ENCODE peak calls at places on chromosome 13, in nine cellular contexts. Z, E, O, B, K, S, Y, G and R are unnamed samples.

GRCh38 chr13:53920916-53921315 is 892.3 kb downstream of the OLFM4 start:
- DNase-seq in Z (no peak), E (no peak), O (no peak), B (no peak), K (no peak), S (no peak), Y (no peak), G (no peak), R (no peak)

GRCh38 chr13:99495478-99496321 is 5.6 kb upstream of the TM9SF2 start:
- DNase-seq in Z (no peak), E (no peak), O (no peak), B (no peak), K (no peak), S (peak), Y (no peak), G (no peak), R (peak)

GRCh38 chr13:74839656-74840055 is 642.3 kb downstream of the TBC1D4 start:
- DNase-seq in Z (no peak), E (no peak), O (no peak), B (no peak), K (no peak), S (no peak), Y (peak), G (no peak), R (no peak)

GRCh38 chr13:49587311-49587847 is 2.0 kb upstream of the RCBTB1 start:
- DNase-seq in Z (no peak), E (no peak), O (no peak), B (no peak), K (no peak), S (peak), Y (peak), G (no peak), R (no peak)

GRCh38 chr13:100439247-100439955 is 149.2 kb downstream of the GGACT start:
- DNase-seq in Z (peak), E (no peak), O (no peak), B (no peak), K (no peak), S (no peak), Y (no peak), G (no peak), R (no peak)

GRCh38 chr13:31909889-31910551 is 121.6 kb upstream of the FRY start:
- DNase-seq in Z (peak), E (peak), O (peak), B (peak), K (peak), S (peak), Y (peak), G (no peak), R (peak)

GRCh38 chr13:76425930-76426329 is 460.3 kb downstream of the KCTD12 start:
- DNase-seq in Z (no peak), E (no peak), O (no peak), B (no peak), K (no peak), S (peak), Y (peak), G (no peak), R (no peak)

GRCh38 chr13:96968027-96968426 is 26.2 kb downstream of the OXGR1 start:
- DNase-seq in Z (no peak), E (no peak), O (no peak), B (no peak), K (no peak), S (no peak), Y (no peak), G (no peak), R (no peak)

GRCh38 chr13:32527151-32527550 is 11.4 kb downstream of the N4BP2L2 start:
- DNase-seq in Z (no peak), E (no peak), O (no peak), B (no peak), K (no peak), S (no peak), Y (no peak), G (no peak), R (no peak)

GRCh38 chr13:20118268-20119140 is 42.3 kb downstream of the GJA3 start:
- DNase-seq in Z (peak), E (no peak), O (peak), B (peak), K (no peak), S (peak), Y (no peak), G (peak), R (peak)

GRCh38 chr13:95185851-95186250 is 115.4 kb downstream of the ABCC4 start:
- DNase-seq in Z (no peak), E (no peak), O (no peak), B (no peak), K (no peak), S (no peak), Y (no peak), G (no peak), R (peak)

GRCh38 chr13:110445722-110446569 is 115.6 kb downstream of the RAB20 start:
- DNase-seq in Z (no peak), E (no peak), O (no peak), B (no peak), K (no peak), S (peak), Y (peak), G (no peak), R (peak)

GRCh38 chr13:51801631-51802099 is 2.3 kb downstream of the DHRS12 start:
- DNase-seq in Z (peak), E (no peak), O (no peak), B (peak), K (no peak), S (no peak), Y (no peak), G (no peak), R (no peak)

DNA sequence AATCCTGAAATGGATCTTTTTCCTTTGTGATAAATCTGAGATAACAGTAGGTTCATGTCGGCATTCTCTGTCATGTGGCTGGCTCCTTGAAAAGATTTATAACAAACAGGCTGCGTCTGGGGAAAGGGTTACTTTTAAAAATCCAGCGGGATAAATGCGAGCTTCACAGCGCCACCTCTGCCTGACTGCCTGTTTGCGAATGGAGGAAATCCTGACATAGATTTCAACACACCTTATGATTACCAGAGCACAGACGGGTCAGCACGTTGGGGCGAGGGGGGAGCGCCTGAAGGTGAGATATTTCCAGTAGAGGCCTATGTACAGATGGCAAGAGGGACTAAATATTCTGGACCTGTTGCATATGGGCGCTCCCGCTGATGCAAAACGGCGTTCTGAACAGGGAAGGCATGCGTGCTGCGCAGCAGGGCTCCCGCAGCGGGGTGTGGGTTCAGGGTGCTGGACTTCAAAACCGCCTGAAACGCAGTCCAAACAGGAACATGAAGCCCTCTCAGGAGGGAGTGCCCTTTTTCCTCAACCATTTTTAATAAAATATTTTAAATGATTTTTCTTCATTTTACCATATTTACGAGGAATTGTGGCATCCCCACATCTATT is 445.3 kb upstream of the SGCG start:
- DNase-seq in Z (peak), E (no peak), O (peak), B (no peak), K (no peak), S (no peak), Y (no peak), G (no peak), R (no peak)
- H3K4me3 ChIP-seq in Z (no peak), E (no peak), O (peak), B (no peak), K (no peak), S (no peak), Y (no peak), G (no peak), R (no peak)

GRCh38 chr13:84940801-84941200 is 858.4 kb downstream of the SLITRK6 start:
- DNase-seq in Z (no peak), E (no peak), O (no peak), B (no peak), K (no peak), S (no peak), Y (no peak), G (no peak), R (no peak)

GRCh38 chr13:84946144-84946543 is 853.1 kb downstream of the SLITRK6 start:
- DNase-seq in Z (no peak), E (no peak), O (no peak), B (no peak), K (no peak), S (no peak), Y (no peak), G (no peak), R (no peak)

GRCh38 chr13:84940167-84940566 is 859.1 kb downstream of the SLITRK6 start:
- DNase-seq in Z (no peak), E (no peak), O (no peak), B (no peak), K (no peak), S (no peak), Y (no peak), G (no peak), R (no peak)
- TF ChIP-seq CTCF in Z (no peak), E (no peak), O (no peak), B (no peak), K (no peak), S (no peak), Y (no peak), G (no peak), R (no peak)

GRCh38 chr13:21326155-21327030 is 132.7 kb downstream of the ZDHHC20 start:
- DNase-seq in Z (peak), E (no peak), O (peak), B (no peak), K (no peak), S (peak), Y (peak), G (peak), R (no peak)
- H3K4me3 ChIP-seq in Z (peak), E (no peak), O (peak), B (no peak), K (no peak), S (peak), Y (peak), G (peak), R (peak)

GRCh38 chr13:90420683-90421082 is 926.8 kb upstream of the MIR17HG start:
- DNase-seq in Z (no peak), E (no peak), O (no peak), B (no peak), K (no peak), S (peak), Y (peak), G (no peak), R (no peak)
- TF ChIP-seq CTCF in Z (no peak), E (no peak), O (peak), B (no peak), K (peak), S (peak), Y (peak), G (peak), R (no peak)

DNA sequence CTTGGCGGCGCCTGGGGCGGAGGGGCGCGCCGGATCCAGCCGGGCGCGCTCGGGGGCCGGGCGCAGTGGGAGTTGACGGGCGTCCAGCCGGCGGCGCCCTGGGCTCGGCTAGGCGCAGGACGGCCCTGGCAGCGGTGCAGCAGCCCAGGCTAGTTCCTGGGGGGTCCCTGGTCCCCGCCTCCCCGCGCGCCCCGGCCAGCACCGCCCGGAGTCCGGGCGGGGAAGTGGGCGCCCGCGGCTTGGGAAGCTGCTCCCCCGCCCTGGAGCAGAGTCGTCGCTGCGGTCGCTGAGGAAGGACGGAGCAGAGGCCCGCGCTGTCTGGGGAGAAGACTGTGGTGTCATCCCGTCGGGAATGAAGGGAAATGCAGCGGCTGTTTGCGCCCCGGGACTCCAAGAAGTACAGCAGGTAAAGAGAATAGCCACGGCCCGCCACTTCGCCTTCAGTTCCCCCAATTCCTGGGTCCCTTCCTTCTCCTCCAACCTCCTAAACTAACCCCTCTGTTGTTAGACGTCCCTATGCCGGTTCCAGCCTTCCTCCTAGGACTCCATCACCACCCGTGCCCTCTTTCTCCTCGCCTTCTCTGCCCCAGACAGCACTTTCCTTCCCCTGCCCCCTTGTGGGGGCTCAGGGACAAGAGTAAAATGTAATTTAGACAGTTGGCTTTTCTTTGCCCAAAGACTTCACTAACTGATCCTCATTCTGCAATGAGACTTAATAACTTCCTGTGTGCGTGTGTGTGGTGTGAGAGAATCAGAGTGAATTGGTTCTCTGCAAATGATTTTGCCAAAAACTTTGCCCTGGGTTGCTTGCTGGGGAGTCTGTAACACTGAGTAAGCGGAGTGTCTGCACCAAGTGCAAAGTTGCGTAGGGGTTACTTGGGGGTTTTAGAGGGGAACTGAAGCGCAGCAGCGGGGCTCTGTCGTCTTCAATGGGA is 20.3 kb upstream of the SGCG start:
- DNase-seq in Z (peak), E (no peak), O (peak), B (no peak), K (no peak), S (no peak), Y (no peak), G (no peak), R (no peak)
- H3K4me3 ChIP-seq in Z (peak), E (no peak), O (peak), B (no peak), K (no peak), S (no peak), Y (no peak), G (no peak), R (no peak)

GRCh38 chr13:101474419-101474957 is 22.0 kb downstream of the ITGBL1 start:
- DNase-seq in Z (peak), E (no peak), O (peak), B (no peak), K (no peak), S (peak), Y (peak), G (no peak), R (no peak)
- TF ChIP-seq CTCF in Z (peak), E (peak), O (peak), B (no peak), K (no peak), S (peak), Y (peak), G (no peak), R (peak)

GRCh38 chr13:27541386-27541785 is 78.9 kb downstream of the LNX2 start:
- DNase-seq in Z (no peak), E (no peak), O (no peak), B (no peak), K (no peak), S (peak), Y (peak), G (no peak), R (no peak)
- H3K4me3 ChIP-seq in Z (no peak), E (no peak), O (no peak), B (no peak), K (no peak), S (peak), Y (no peak), G (no peak), R (no peak)

DNA sequence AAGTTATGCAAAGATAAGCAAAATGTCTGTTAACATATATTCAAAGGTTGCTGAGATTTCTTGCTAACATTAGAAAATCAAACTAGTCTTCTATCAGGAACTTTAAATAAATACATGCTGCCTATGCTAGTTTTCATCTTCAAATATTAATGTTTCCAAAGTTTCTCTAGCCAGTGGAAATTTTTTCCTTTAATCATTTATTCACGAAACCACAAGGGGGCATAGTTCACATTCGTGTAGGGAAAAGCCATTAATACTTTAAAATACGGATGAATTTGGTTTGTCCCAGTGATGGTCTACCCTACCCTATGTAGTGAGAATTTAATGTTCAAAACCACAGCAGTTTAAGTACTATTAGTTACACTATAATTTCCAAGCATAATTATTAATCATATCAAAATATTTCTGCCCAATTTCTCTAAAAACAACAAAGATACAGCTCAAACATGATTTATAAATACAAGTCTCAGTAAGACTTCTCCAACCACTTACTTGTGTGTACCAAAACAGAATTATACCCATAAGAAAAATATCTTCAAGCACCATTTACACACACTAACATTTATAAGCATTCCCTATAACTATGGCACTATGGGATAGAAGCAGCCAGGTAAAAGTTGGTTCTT is 16.2 kb downstream of the NUFIP1 start:
- DNase-seq in Z (peak), E (no peak), O (no peak), B (no peak), K (peak), S (peak), Y (peak), G (no peak), R (no peak)
- TF ChIP-seq CTCF in Z (peak), E (peak), O (peak), B (peak), K (peak), S (peak), Y (peak), G (peak), R (no peak)

GRCh38 chr13:47903836-47904235 is 97.2 kb downstream of the SUCLA2 start:
- DNase-seq in Z (no peak), E (no peak), O (no peak), B (no peak), K (no peak), S (peak), Y (peak), G (no peak), R (no peak)
- H3K4me3 ChIP-seq in Z (no peak), E (no peak), O (no peak), B (no peak), K (no peak), S (peak), Y (peak), G (no peak), R (no peak)

GRCh38 chr13:45194081-45194939 is 6.5 kb downstream of the KCTD4 start:
- DNase-seq in Z (peak), E (no peak), O (peak), B (peak), K (no peak), S (peak), Y (peak), G (no peak), R (no peak)
- TF ChIP-seq CTCF in Z (peak), E (no peak), O (peak), B (no peak), K (no peak), S (peak), Y (peak), G (peak), R (no peak)